ENCODE peak calls at places on chromosomes 4 and X, in four cellular contexts. V, K, Q and A are unnamed samples.

GRCh38 chr4:154877110-154877760 is 96.2 kb downstream of the RBM46 start:
- DNase-seq in V (no peak), Q (no peak), K (no peak), A (no peak)

GRCh38 chrX:43836435-43837184 is 45.6 kb downstream of the MAOB start:
- DNase-seq in V (no peak), Q (peak), K (peak), A (peak)

GRCh38 chr4:25926473-25926872 is 12.5 kb downstream of the SMIM20 start:
- DNase-seq in V (no peak), Q (peak), K (no peak), A (no peak)

GRCh38 chrX:389021-389441 is 2.3 kb upstream of the PPP2R3B start:
- DNase-seq in K (no peak), V (no peak), Q (no peak), A (no peak)

GRCh38 chr4:38693531-38693930 is 29.5 kb downstream of the KLF3 start:
- DNase-seq in V (no peak), Q (no peak), K (no peak), A (no peak)

GRCh38 chr4:112823631-112824030 is 186.7 kb downstream of the LARP7 start:
- DNase-seq in Q (no peak), K (no peak), V (no peak), A (no peak)

GRCh38 chrX:149037301-149037700 is 467.8 kb downstream of the IDS start:
- DNase-seq in Q (no peak), V (no peak), K (no peak), A (no peak)

GRCh38 chrX:55783723-55784122 is 66.2 kb downstream of the RRAGB start:
- DNase-seq in Q (no peak), V (no peak), K (no peak), A (peak)

GRCh38 chr4:76585270-76585669 is 150.2 kb downstream of the SHROOM3 start:
- DNase-seq in Q (no peak), V (no peak), K (no peak), A (no peak)

GRCh38 chrX:45309096-45309495 is 108.4 kb upstream of the DIPK2B start:
- DNase-seq in Q (no peak), K (no peak), V (no peak), A (peak)

GRCh38 chrX:103877571-103877970 is 45.5 kb upstream of the RAB9B start:
- DNase-seq in V (no peak), K (no peak), Q (no peak), A (no peak)

GRCh38 chr4:110851989-110852388 is 229.1 kb upstream of the PITX2 start:
- DNase-seq in V (no peak), K (no peak), Q (no peak), A (no peak)

GRCh38 chr4:102299302-102299701 is 46.0 kb downstream of the SLC39A8 start:
- DNase-seq in K (no peak), V (no peak), Q (no peak), A (no peak)

GRCh38 chr4:8252301-8253173 is 17.0 kb upstream of the HTRA3 start:
- DNase-seq in V (no peak), Q (no peak), K (no peak), A (no peak)

GRCh38 chrX:38103857-38104812 is 97.8 kb downstream of the SYTL5 start:
- DNase-seq in V (no peak), Q (no peak), K (no peak), A (no peak)

GRCh38 chr4:164800786-164801185 is 46.9 kb downstream of the SMIM31 start:
- DNase-seq in V (no peak), K (no peak), Q (no peak), A (no peak)

GRCh38 chr4:144592264-144592663 is 53.7 kb upstream of the HHIP start:
- DNase-seq in V (no peak), K (no peak), Q (no peak), A (no peak)

GRCh38 chrX:120690941-120691340 is 61.1 kb upstream of the C1GALT1C1 start:
- DNase-seq in K (no peak), Q (no peak), V (no peak), A (no peak)

GRCh38 chrX:30521440-30522182 is 56.0 kb downstream of the TASL start:
- DNase-seq in K (no peak), V (no peak), Q (no peak), A (peak)

GRCh38 chr4:67054901-67055300 is 490.4 kb downstream of the CENPC start:
- DNase-seq in Q (no peak), K (no peak), V (no peak), A (peak)

GRCh38 chrX:39859991-39860861 is 237.5 kb downstream of the BCOR start:
- DNase-seq in V (peak), Q (no peak), K (no peak), A (peak)

GRCh38 chr4:53089940-53090729 is 228.0 kb downstream of the RASL11B start:
- DNase-seq in Q (no peak), V (no peak), K (no peak), A (peak)

GRCh38 chr4:183244506-183244905 is 75.6 kb downstream of the CLDN22 start:
- DNase-seq in V (no peak), K (no peak), Q (no peak), A (no peak)

GRCh38 chr4:78581626-78582025 is 30.1 kb downstream of the ANXA3 start:
- DNase-seq in Q (no peak), V (no peak), K (no peak), A (no peak)

GRCh38 chr4:140213736-140214135 is 59.8 kb upstream of the MAML3 start:
- DNase-seq in Q (no peak), K (no peak), V (no peak), A (no peak)

GRCh38 chrX:107710617-107711391 is 64.8 kb downstream of the TSC22D3 start:
- DNase-seq in K (peak), V (peak), Q (no peak), A (peak)

GRCh38 chr4:122525865-122526264 is 69.3 kb upstream of the IL2 start:
- DNase-seq in Q (no peak), K (no peak), V (no peak), A (no peak)

GRCh38 chr4:98658287-98659105 is at the start of gene TSPAN5:
- DNase-seq in K (peak), Q (peak), V (peak), A (peak)

GRCh38 chrX:9668537-9668936 is 97.1 kb downstream of the GPR143 start:
- DNase-seq in Q (no peak), V (no peak), K (no peak), A (no peak)

GRCh38 chr4:102064747-102065442 is 274.4 kb downstream of the BANK1 start:
- DNase-seq in V (no peak), K (no peak), Q (no peak), A (no peak)

GRCh38 chr4:104750008-104750407 is 255.3 kb upstream of the CXXC4 start:
- DNase-seq in K (no peak), V (no peak), Q (no peak), A (no peak)

GRCh38 chr4:70994387-70995099 is 1.1 kb downstream of the DCK start:
- DNase-seq in K (no peak), V (no peak), Q (no peak), A (peak)